ENCODE peak calls at places on chromosomes 5 and 9, in four cellular contexts. A is GM12865, B is PC-9, K is upper lobe of left lung. U is an unnamed sample.

GRCh38 chr5:95069948-95070347 is 214.9 kb downstream of the MCTP1 start:
- DNase-seq in K (peak), B (no peak), A (no peak), U (no peak)

GRCh38 chr9:130181645-130182044 is 9.4 kb downstream of the NCS1 start:
- DNase-seq in B (no peak), A (no peak), K (no peak), U (no peak)

GRCh38 chr5:88842784-88843183 is 40.2 kb downstream of the MEF2C start:
- DNase-seq in A (peak), B (no peak), K (no peak), U (no peak)

GRCh38 chr5:123120197-123120596 is 31.2 kb downstream of the PRDM6 start:
- DNase-seq in A (no peak), B (no peak), K (no peak), U (no peak)

GRCh38 chr5:14273207-14273767 is 130.1 kb downstream of the TRIO start:
- DNase-seq in B (no peak), A (no peak), K (no peak), U (no peak)

GRCh38 chr9:87676976-87677775 is 48.7 kb upstream of the CTSL start:
- DNase-seq in B (no peak), A (no peak), K (peak), U (no peak)

GRCh38 chr5:170740586-170741205 is 42.8 kb upstream of the GABRP start:
- DNase-seq in A (no peak), K (no peak), B (no peak), U (no peak)

GRCh38 chr9:74006935-74007334 is 490.2 kb upstream of the RORB start:
- DNase-seq in B (no peak), K (no peak), A (no peak), U (no peak)

GRCh38 chr9:79116709-79117108 is 455.1 kb upstream of the TLE4 start:
- DNase-seq in B (no peak), A (no peak), K (no peak), U (no peak)

GRCh38 chr9:135695036-135695435 is 4.2 kb downstream of the SOHLH1 start:
- DNase-seq in A (no peak), B (no peak), K (no peak), U (no peak)

GRCh38 chr5:14270212-14270702 is 127.1 kb downstream of the TRIO start:
- DNase-seq in A (peak), K (peak), B (peak), U (no peak)

GRCh38 chr9:81671880-81672280 is 17.5 kb downstream of the TLE1 start:
- DNase-seq in B (no peak), A (no peak), K (peak), U (no peak)

GRCh38 chr5:150631326-150631701 is 9.1 kb upstream of the SYNPO start:
- DNase-seq in A (no peak), K (no peak), B (no peak), U (no peak)

GRCh38 chr5:164303646-164304225 is 798.3 kb downstream of the MAT2B start:
- DNase-seq in A (no peak), B (no peak), K (no peak), U (no peak)

GRCh38 chr5:175517824-175518450 is 39.6 kb downstream of the SFXN1 start:
- DNase-seq in K (no peak), A (no peak), B (peak), U (no peak)

GRCh38 chr9:104608336-104608735 is 2.9 kb upstream of the OR13C2 start:
- DNase-seq in A (no peak), K (no peak), B (no peak), U (no peak)

GRCh38 chr5:141359790-141360426 is at the start of gene PCDHGB2:
- DNase-seq in A (peak), K (no peak), B (no peak), U (no peak)

GRCh38 chr5:4083591-4084337 is 488.1 kb downstream of the IRX1 start:
- DNase-seq in B (no peak), K (no peak), A (no peak), U (no peak)

GRCh38 chr9:129647635-129648034 is 5.7 kb upstream of the ASB6 start:
- DNase-seq in A (no peak), B (no peak), K (no peak), U (no peak)

GRCh38 chr9:96027271-96028131 is 152.0 kb downstream of the ERCC6L2 start:
- DNase-seq in A (no peak), B (no peak), K (no peak), U (peak)

GRCh38 chr5:113087994-113088519 is 111.5 kb downstream of the DCP2 start:
- DNase-seq in K (no peak), A (no peak), B (no peak), U (no peak)

GRCh38 chr9:86500667-86501435 is 146.6 kb upstream of the TUT7 start:
- DNase-seq in B (no peak), K (no peak), A (no peak), U (no peak)

DNA sequence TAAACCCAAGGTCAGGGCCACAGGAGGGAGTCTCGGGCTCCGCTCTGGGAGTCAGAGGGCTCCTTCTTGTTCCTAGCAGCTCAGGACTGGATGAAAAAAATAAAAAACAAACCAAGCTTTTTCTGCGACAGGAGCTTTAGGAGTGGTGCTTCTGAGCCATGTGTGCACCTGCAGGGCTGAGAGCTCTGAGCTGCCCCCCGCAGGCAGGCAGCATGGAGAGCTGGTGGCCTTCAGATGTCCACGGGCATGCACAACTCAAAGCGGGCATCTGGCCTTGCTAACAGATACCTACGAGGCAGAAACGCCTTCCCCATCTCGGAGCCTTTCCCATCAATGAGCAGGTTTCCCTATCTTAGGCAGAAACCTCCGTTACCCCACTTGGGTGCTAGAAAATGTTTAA is 28.5 kb downstream of the DBH start:
- DNase-seq in B (no peak), K (no peak), A (no peak), U (no peak)
- TF ChIP-seq CTCF in B (no peak), K (no peak), A (no peak), U (no peak)

DNA sequence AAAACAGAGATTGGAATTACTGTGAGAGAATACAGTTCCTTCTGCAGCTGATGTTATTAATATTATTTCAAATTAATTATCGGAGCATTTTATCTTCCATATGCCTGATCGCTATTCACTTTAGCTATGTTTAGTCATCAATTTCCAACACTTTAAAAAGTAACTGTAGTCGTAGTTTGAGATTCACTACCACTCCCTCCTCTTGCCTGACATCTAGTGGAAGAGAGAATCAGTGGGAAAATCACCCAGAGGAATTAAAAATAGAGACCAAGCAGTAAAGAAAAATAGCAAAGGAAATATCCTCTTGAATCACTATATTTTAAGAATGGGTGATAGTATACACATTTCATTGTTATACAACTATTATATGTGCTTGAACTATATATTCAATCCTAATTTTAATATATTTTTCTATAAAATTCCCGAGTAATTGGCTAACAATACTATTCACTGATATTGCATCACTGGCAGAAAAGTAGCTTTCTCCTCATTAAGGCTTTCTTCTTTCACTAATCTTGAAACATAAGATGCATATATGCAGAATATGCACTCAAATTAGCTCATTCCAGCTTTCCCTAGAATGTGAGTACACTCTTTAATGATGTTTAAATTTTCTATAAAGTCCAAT is 708.7 kb downstream of the CDH9 start:
- DNase-seq in K (no peak), A (no peak), B (no peak), U (no peak)
- TF ChIP-seq CTCF in K (no peak), A (no peak), B (peak), U (no peak)

DNA sequence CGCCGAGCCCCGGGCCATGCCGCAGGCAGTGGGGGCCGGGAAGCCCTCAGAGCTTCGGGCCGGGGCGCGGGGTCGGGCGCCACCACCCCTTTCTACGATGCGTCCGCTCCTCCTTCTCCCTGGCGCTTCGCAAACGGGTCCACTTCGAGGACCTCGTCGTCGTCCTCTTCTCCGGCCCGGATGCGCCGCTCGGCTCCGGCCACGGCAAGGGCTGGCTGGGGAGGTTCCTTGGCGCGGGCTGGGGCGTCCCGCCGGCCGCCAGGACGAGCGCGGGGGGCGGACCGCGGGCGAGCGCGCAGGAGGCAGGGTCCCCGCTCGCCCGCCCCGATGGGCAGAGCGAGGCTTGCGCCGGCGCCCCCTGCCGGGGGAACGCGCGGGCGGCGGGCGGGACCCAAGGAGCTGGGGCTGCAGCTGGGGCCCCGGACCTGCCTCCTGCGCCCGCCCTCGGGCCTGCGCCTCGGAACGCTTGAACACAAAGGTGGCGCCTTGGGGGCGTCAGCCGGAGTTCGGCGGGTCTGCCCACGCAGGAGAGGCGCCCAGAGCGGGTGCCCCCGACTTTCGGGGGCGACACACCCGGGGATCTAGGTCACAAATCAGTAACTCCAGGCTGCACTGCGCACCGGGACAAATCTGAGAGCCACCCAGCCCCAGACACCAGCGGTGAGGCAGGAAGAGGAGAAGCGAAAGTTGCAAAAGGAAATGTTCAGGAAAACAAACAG is at the start of gene ROR2:
- DNase-seq in A (peak), B (no peak), K (peak), U (peak)
- TF ChIP-seq CTCF in A (peak), B (no peak), K (peak), U (peak)

DNA sequence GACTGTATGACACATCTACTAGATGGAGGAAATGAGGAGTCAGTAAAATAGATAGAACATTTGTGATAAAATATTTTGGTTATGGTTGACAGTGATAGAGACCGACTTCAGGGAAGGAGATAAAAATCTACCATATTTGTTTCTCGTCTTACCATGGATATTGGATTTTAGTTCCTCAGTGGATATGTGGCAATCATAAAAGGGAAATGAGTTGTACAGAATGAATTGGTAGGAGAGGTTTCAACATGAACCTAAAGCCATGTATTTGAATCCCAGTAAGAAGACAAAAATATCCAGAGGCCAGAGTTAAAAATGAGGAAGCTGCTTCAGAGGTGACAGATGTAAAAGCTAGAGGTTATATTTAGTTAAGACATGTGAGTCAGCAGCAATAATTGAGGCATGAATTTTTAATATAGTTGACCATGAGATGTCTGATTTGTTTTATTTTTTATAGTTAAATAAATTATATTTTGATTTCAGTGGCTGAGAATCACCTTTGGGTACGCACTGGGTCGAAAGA is 480.4 kb upstream of the TUSC1 start:
- DNase-seq in K (no peak), B (no peak), A (no peak), U (no peak)
- TF ChIP-seq CTCF in K (no peak), B (no peak), A (no peak), U (no peak)